ENCODE peak calls at places on chromosomes 2 and 18, in eight cellular contexts. I, K, T, F, N, D, Z and O are unnamed samples.

GRCh38 chr2:127371037-127371436 is 16.7 kb downstream of the MAP3K2 start:
- DNase-seq in F (peak), T (peak), N (no peak), Z (no peak), K (no peak), I (no peak), D (no peak), O (no peak)

GRCh38 chr18:77173274-77174030 is 40.9 kb upstream of the MBP start:
- DNase-seq in D (no peak), I (no peak), N (no peak), T (no peak), F (no peak), Z (no peak), K (no peak), O (no peak)

GRCh38 chr2:53242090-53242489 is 525.5 kb upstream of the CHAC2 start:
- DNase-seq in F (no peak), N (no peak), D (no peak), I (no peak), Z (no peak), K (no peak), T (no peak), O (no peak)

GRCh38 chr2:192068966-192069365 is 125.8 kb downstream of the TMEFF2 start:
- DNase-seq in T (no peak), F (no peak), D (no peak), Z (no peak), I (no peak), K (no peak), N (no peak), O (no peak)

GRCh38 chr2:69525261-69525660 is 88.0 kb upstream of the NFU1 start:
- DNase-seq in F (no peak), N (no peak), D (no peak), K (no peak), I (no peak), T (no peak), Z (no peak), O (no peak)

GRCh38 chr2:234326694-234327093 is 170.2 kb downstream of the ARL4C start:
- DNase-seq in Z (no peak), T (no peak), F (no peak), I (no peak), D (no peak), K (no peak), N (no peak), O (no peak)

GRCh38 chr2:144529841-144530240 is 9.9 kb upstream of the ZEB2 start:
- DNase-seq in K (peak), D (no peak), F (no peak), T (no peak), I (no peak), Z (no peak), N (no peak), O (no peak)

GRCh38 chr18:74897971-74898657 is 300.4 kb downstream of the ZNF407 start:
- DNase-seq in Z (no peak), N (no peak), T (no peak), K (peak), D (peak), I (no peak), F (no peak), O (no peak)

GRCh38 chr18:44060197-44060596 is 620.5 kb upstream of the SETBP1 start:
- DNase-seq in D (no peak), F (no peak), I (no peak), Z (no peak), N (no peak), K (no peak), T (no peak), O (no peak)

GRCh38 chr18:54127759-54128378 is 96.6 kb downstream of the MBD2 start:
- DNase-seq in N (no peak), T (no peak), K (peak), F (peak), Z (no peak), I (no peak), D (peak), O (no peak)

GRCh38 chr2:176432439-176432838 is 163.2 kb downstream of the MTX2 start:
- DNase-seq in D (no peak), T (no peak), N (no peak), K (peak), F (no peak), Z (no peak), I (no peak), O (no peak)

GRCh38 chr18:79503406-79503805 is 107.7 kb downstream of the NFATC1 start:
- DNase-seq in D (no peak), N (no peak), K (no peak), F (no peak), Z (no peak), I (peak), T (peak), O (no peak)

GRCh38 chr2:85175369-85176299 is 42.4 kb downstream of the TCF7L1 start:
- DNase-seq in F (no peak), Z (no peak), D (no peak), N (no peak), T (peak), I (no peak), K (peak), O (no peak)

GRCh38 chr2:239278941-239279365 is 121.9 kb downstream of the HDAC4 start:
- DNase-seq in N (peak), K (peak), Z (no peak), D (no peak), T (no peak), I (no peak), F (peak), O (no peak)

GRCh38 chr18:2893056-2893455 is 46.2 kb downstream of the EMILIN2 start:
- DNase-seq in I (no peak), F (no peak), N (no peak), T (no peak), Z (no peak), D (no peak), K (no peak), O (no peak)

GRCh38 chr2:234863043-234863934 is 88.5 kb upstream of the SH3BP4 start:
- DNase-seq in N (peak), I (peak), T (peak), D (no peak), K (peak), Z (no peak), F (peak), O (no peak)

GRCh38 chr2:217099561-217099960 is 239.7 kb upstream of the TNP1 start:
- DNase-seq in T (peak), F (no peak), D (peak), K (peak), Z (no peak), N (no peak), I (no peak), O (no peak)

GRCh38 chr2:239445771-239446524 is 45.1 kb upstream of the HDAC4 start:
- DNase-seq in I (peak), D (no peak), N (no peak), T (no peak), Z (no peak), F (no peak), K (peak), O (no peak)

GRCh38 chr18:76005632-76006031 is 489.4 kb downstream of the ZNF516 start:
- DNase-seq in Z (no peak), I (no peak), N (no peak), K (no peak), D (no peak), F (no peak), T (no peak), O (no peak)

GRCh38 chr2:124753842-124754241 is 728.8 kb downstream of the CNTNAP5 start:
- DNase-seq in I (no peak), T (no peak), Z (no peak), F (no peak), N (no peak), K (no peak), D (no peak), O (no peak)

GRCh38 chr18:75418293-75418692 is 9.2 kb downstream of the SMIM21 start:
- DNase-seq in K (no peak), N (no peak), I (no peak), F (no peak), Z (no peak), D (no peak), T (no peak), O (no peak)

GRCh38 chr2:192140236-192140839 is 54.4 kb downstream of the TMEFF2 start:
- DNase-seq in D (no peak), I (no peak), N (no peak), Z (no peak), F (no peak), K (no peak), T (no peak), O (no peak)

GRCh38 chr2:113277474-113278072 is 1.1 kb downstream of the PAX8 start:
- DNase-seq in K (no peak), Z (no peak), N (no peak), F (no peak), I (no peak), D (no peak), T (no peak), O (no peak)

GRCh38 chr18:44526705-44527415 is 153.8 kb upstream of the SETBP1 start:
- DNase-seq in D (no peak), Z (no peak), N (no peak), F (no peak), I (no peak), K (no peak), T (no peak), O (no peak)

GRCh38 chr18:44819944-44820510 is 139.3 kb downstream of the SETBP1 start:
- DNase-seq in D (no peak), F (no peak), K (no peak), T (peak), I (no peak), Z (no peak), N (peak), O (no peak)

GRCh38 chr2:224520064-224520463 is 65.1 kb downstream of the CUL3 start:
- DNase-seq in N (no peak), D (no peak), Z (peak), K (peak), I (no peak), F (no peak), T (no peak), O (peak)

GRCh38 chr18:78792094-78792493 is 187.5 kb upstream of the SALL3 start:
- DNase-seq in T (no peak), Z (no peak), D (no peak), K (no peak), I (no peak), N (peak), F (no peak), O (no peak)

GRCh38 chr2:197159681-197160211 is 150.8 kb downstream of the ANKRD44 start:
- DNase-seq in D (peak), T (no peak), F (peak), I (no peak), K (peak), Z (peak), N (no peak), O (peak)

GRCh38 chr2:196607073-196607472 is 32.4 kb upstream of the CCDC150 start:
- DNase-seq in N (no peak), I (no peak), Z (no peak), K (peak), D (no peak), T (no peak), F (no peak), O (no peak)

GRCh38 chr18:34222025-34222395 is 2.7 kb downstream of the NOL4 start:
- DNase-seq in T (no peak), K (no peak), F (no peak), Z (no peak), N (no peak), I (no peak), D (peak), O (no peak)

GRCh38 chr2:152486737-152487063 is 151.7 kb downstream of the FMNL2 start:
- DNase-seq in F (no peak), Z (no peak), K (no peak), I (no peak), T (no peak), N (no peak), D (no peak), O (no peak)

GRCh38 chr2:101986804-101987740 is 4.7 kb upstream of the IL1R2 start:
- DNase-seq in F (no peak), I (no peak), K (no peak), Z (no peak), N (no peak), D (no peak), T (no peak), O (no peak)

GRCh38 chr18:73164430-73164829 is 296.6 kb upstream of the NETO1 start:
- DNase-seq in F (no peak), T (no peak), Z (no peak), K (no peak), D (no peak), I (no peak), N (no peak), O (no peak)

GRCh38 chr2:210072922-210073509 is 70.6 kb downstream of the RPE start:
- DNase-seq in F (peak), K (peak), I (no peak), T (no peak), D (peak), Z (no peak), N (no peak), O (no peak)

GRCh38 chr2:161355985-161356384 is 47.8 kb downstream of the PSMD14 start:
- DNase-seq in D (no peak), Z (no peak), I (no peak), N (no peak), K (no peak), F (no peak), T (no peak), O (no peak)

DNA sequence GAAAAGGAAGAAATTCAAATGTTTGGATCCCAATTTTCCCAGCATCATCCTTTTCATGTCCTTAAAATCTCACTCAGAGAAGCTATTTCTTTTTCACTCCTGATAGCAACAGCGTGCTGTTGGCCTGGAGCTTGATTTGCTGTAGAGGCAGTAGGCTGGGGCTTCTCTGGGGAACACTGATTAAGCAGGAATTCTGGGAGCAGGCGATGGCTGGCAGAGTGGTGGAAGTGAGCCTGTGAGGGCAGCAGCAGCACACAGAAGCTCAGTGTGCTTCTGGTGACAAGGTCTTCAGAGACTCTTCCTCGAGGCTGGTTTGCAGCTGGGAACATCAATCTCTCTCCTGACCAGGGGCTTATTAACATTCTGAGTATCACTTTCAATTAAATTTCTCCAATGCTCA is 284.6 kb downstream of the DPP10 start:
- DNase-seq in T (no peak), D (no peak), Z (no peak), F (no peak), K (no peak), N (no peak), I (no peak), O (no peak)
- H3K27ac ChIP-seq in T (no peak), D (no peak), Z (no peak), F (no peak), K (no peak), N (no peak), I (no peak), O (no peak)

DNA sequence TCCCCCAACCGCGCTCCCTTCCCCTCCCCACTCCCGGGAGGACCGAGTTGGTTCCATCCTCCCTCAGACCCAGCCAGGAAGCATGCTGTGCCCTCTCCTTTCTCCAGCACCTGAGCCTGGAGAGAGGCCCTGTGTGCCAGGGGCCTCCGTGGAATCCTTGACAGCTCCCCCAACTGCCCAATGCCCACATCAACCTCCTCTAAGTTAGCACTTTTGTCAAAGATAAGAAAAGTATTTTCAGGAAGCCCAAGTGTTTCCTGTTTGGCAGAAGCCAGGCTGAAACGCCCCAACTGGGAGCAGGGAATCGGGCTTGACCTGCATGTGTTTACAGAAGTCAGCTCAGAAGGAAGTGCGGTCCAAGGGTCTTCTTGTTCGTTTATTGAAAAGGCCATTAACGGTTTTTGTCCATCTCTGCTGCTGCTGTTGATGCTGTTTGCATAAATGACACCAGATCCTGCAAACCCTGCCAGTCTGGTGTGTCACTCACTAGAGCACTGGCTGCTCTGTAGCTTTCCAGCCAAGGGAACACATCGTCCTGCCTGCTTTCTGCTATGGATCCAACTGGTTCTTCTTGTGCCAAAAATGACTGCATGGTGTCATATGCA is 35.3 kb upstream of the COL6A3 start:
- DNase-seq in T (peak), K (peak), F (no peak), I (no peak), D (no peak), N (peak), Z (no peak), O (no peak)
- H3K27ac ChIP-seq in T (peak), K (no peak), F (no peak), I (peak), D (no peak), N (peak), Z (no peak), O (no peak)

DNA sequence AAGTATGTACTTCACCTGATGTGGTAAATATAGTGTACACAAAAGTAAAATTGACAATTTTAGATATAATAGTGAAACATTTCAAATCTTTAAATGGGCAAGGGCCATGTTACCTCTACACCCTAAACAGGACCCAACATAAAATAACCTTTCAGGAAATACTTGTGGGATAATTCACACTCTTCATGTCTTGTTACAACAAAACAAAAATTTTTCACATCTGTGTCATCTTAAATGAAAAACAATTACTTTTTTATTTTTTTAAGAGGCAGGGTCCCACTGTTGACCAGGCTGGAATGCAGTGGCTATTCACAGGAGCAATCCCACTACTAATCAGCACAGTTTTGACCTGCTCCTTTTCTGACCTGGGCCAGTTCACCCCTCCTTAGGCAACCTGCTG is 42.1 kb downstream of the SRBD1 start:
- DNase-seq in Z (no peak), N (no peak), F (no peak), D (no peak), T (no peak), K (no peak), I (no peak), O (no peak)
- H3K27ac ChIP-seq in Z (peak), N (peak), F (no peak), D (peak), T (no peak), K (no peak), I (no peak), O (peak)

GRCh38 chr2:47404356-47404755 is 1.4 kb downstream of the MSH2 start:
- DNase-seq in Z (no peak), F (no peak), D (no peak), T (no peak), K (no peak), I (no peak), N (no peak), O (no peak)

GRCh38 chr2:47402805-47403691 is at the start of gene MSH2:
- DNase-seq in F (peak), T (peak), K (peak), I (peak), Z (peak), D (peak), N (peak), O (peak)

GRCh38 chr2:47403829-47404228 is 873 bp downstream of the MSH2 start:
- DNase-seq in I (no peak), F (no peak), Z (no peak), D (peak), N (no peak), T (no peak), K (no peak), O (no peak)

GRCh38 chr2:47402555-47402804 is 476 bp upstream of the MSH2 start:
- DNase-seq in I (no peak), T (no peak), F (no peak), N (no peak), D (no peak), K (no peak), Z (no peak), O (no peak)

GRCh38 chr2:47405757-47406156 is 2.8 kb downstream of the MSH2 start:
- DNase-seq in T (no peak), K (no peak), F (no peak), Z (no peak), N (no peak), D (no peak), I (no peak), O (no peak)
- H3K27ac ChIP-seq in T (no peak), K (no peak), F (no peak), Z (no peak), N (no peak), D (no peak), I (no peak), O (no peak)

GRCh38 chr2:226660124-226660523 is 139.5 kb downstream of the IRS1 start:
- DNase-seq in T (no peak), K (no peak), D (no peak), Z (no peak), I (no peak), N (no peak), F (no peak), O (no peak)

GRCh38 chr2:226660524-226660923 is 139.1 kb downstream of the IRS1 start:
- DNase-seq in I (peak), D (no peak), F (no peak), T (no peak), K (peak), N (peak), Z (no peak), O (no peak)

GRCh38 chr2:226657340-226658053 is 142.1 kb downstream of the IRS1 start:
- DNase-seq in I (no peak), Z (no peak), N (no peak), D (no peak), F (no peak), T (no peak), K (no peak), O (no peak)

GRCh38 chr2:226659416-226659815 is 140.2 kb downstream of the IRS1 start:
- DNase-seq in N (no peak), Z (no peak), T (no peak), D (no peak), K (no peak), F (no peak), I (no peak), O (no peak)

GRCh38 chr2:226658555-226658954 is 141.1 kb downstream of the IRS1 start:
- DNase-seq in D (no peak), F (no peak), I (no peak), N (no peak), Z (no peak), K (no peak), T (no peak), O (no peak)
- H3K27ac ChIP-seq in D (no peak), F (peak), I (no peak), N (peak), Z (no peak), K (no peak), T (peak), O (no peak)

DNA sequence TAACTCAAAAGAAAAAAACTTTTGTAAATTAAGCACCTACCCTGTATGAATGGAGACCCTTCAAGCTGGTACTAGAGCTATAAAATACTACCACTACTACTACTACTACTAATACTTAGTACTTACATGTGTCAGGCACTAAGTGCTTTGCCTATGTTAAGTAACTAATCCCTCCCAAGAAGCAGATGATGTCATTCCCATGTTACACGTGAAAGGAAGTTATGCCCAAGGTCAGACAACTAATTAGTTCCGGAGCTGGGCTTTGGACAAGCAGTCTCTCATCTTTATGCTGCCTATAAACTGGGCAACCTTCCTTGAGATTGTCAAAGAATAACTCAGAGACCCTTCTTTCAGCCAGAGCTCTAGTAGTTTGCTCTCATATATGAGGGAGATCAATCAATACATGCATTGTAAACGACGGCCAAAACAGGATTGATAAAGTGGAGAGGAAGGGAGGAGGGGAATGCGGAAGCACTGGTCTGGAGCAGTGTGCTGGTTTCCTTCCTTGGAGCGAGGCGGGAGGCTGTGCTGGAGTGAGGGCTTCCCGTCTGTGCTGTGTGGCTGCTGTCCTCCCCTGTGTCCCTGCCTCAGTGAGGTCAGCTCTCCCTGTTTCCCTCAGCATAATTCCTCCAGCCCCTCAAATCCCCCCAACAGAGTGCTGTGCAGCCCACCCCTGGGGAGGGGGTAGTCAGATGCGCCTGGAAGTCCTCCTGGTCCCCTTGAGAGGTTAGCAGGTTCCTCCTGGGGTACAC is 13.7 kb upstream of the ATP6V1B1 start:
- DNase-seq in T (peak), D (no peak), Z (no peak), K (no peak), N (no peak), I (no peak), F (no peak), O (no peak)
- H3K27ac ChIP-seq in T (no peak), D (no peak), Z (no peak), K (no peak), N (no peak), I (no peak), F (no peak), O (no peak)